ENCODE peak calls at places on chromosomes 6 and 20, in five cellular contexts. A is sigmoid colon, D is stomach, J is tibial nerve, C is ascending aorta. N is an unnamed sample.
A peak's percentile ranks its signal among the peaks of the same experiment; 100 is the strongest.

GRCh38 chr6:75317503-75318206 is 33.1 kb upstream of the TMEM30A start:
- DNase-seq in A (no peak), D (no peak), J (no peak), C (no peak), N (no peak)

GRCh38 chr6:108798672-108799355 is 49.4 kb upstream of the ARMC2 start:
- DNase-seq in A (no peak), D (peak; percentile 54), J (no peak), C (no peak), N (no peak)

GRCh38 chr6:109834131-109834530 is 143.0 kb downstream of the FIG4 start:
- DNase-seq in A (no peak), D (no peak), J (no peak), C (no peak), N (no peak)

GRCh38 chr6:12679291-12679690 is 37.3 kb upstream of the PHACTR1 start:
- DNase-seq in A (no peak), D (no peak), J (no peak), C (no peak), N (no peak)

GRCh38 chr6:128319946-128320345 is 200.5 kb downstream of the PTPRK start:
- DNase-seq in A (no peak), D (no peak), J (no peak), C (no peak), N (no peak)

GRCh38 chr20:25457886-25458680 is 50.6 kb downstream of the GINS1 start:
- DNase-seq in A (no peak), D (no peak), J (no peak), C (no peak), N (no peak)

GRCh38 chr6:12490904-12491571 is 200.9 kb downstream of the EDN1 start:
- DNase-seq in A (no peak), D (no peak), J (no peak), C (no peak), N (no peak)

GRCh38 chr20:60057866-60058807 is 99.9 kb downstream of the CDH26 start:
- DNase-seq in A (peak; percentile 61), D (no peak), J (no peak), C (no peak), N (no peak)

GRCh38 chr6:4516206-4516605 is 260.0 kb upstream of the CDYL start:
- DNase-seq in A (no peak), D (no peak), J (no peak), C (no peak), N (no peak)

GRCh38 chr6:33000053-33000452 is 9.3 kb downstream of the HLA-DOA start:
- DNase-seq in A (no peak), D (peak; percentile 36), J (no peak), C (no peak), N (peak; percentile 88)

GRCh38 chr6:46879003-46879402 is 42.7 kb downstream of the ADGRF5 start:
- DNase-seq in A (no peak), D (no peak), J (no peak), C (no peak), N (no peak)

GRCh38 chr6:15359335-15359862 is 113.5 kb downstream of the JARID2 start:
- DNase-seq in A (no peak), D (no peak), J (no peak), C (no peak), N (no peak)

GRCh38 chr20:25510202-25510601 is 75.1 kb downstream of the NINL start:
- DNase-seq in A (no peak), D (no peak), J (no peak), C (no peak), N (no peak)

GRCh38 chr6:170178561-170179477 is 112.1 kb downstream of the DLL1 start:
- DNase-seq in A (peak; percentile 66), D (peak; percentile 93), J (no peak), C (no peak), N (peak; percentile 23)

GRCh38 chr6:99629293-99629692 is 22.7 kb downstream of the PRDM13 start:
- DNase-seq in A (no peak), D (no peak), J (no peak), C (no peak), N (no peak)
- H3K4me1 ChIP-seq in A (no peaks in the 10 kb centered on the region), D (no peaks in the 10 kb centered on the region), J (no peaks in the 10 kb centered on the region), C (no peaks in the 10 kb centered on the region), N (no peaks in the 10 kb centered on the region)

GRCh38 chr20:38769376-38770295 is 21.4 kb downstream of the ACTR5 start:
- DNase-seq in A (no peak), D (no peak), J (no peak), C (no peak), N (no peak)

GRCh38 chr20:38764563-38765355 is 16.5 kb downstream of the ACTR5 start:
- DNase-seq in A (no peak), D (peak; percentile 60), J (no peak), C (peak; percentile 18), N (no peak)

GRCh38 chr20:38763616-38764015 is 15.4 kb downstream of the ACTR5 start:
- DNase-seq in A (no peak), D (no peak), J (no peak), C (no peak), N (no peak)

GRCh38 chr20:38762174-38762573 is 13.9 kb downstream of the ACTR5 start:
- DNase-seq in A (no peak), D (no peak), J (no peak), C (no peak), N (no peak)

GRCh38 chr20:38766071-38766470 is 17.8 kb downstream of the ACTR5 start:
- DNase-seq in A (no peak), D (no peak), J (no peak), C (no peak), N (no peak)
- H3K27ac ChIP-seq in A (no peak overlapping the region), D (no peak overlapping the region), J (no peak overlapping the region), C (peak overlapping the region; percentile 76), N (no peak overlapping the region)

DNA sequence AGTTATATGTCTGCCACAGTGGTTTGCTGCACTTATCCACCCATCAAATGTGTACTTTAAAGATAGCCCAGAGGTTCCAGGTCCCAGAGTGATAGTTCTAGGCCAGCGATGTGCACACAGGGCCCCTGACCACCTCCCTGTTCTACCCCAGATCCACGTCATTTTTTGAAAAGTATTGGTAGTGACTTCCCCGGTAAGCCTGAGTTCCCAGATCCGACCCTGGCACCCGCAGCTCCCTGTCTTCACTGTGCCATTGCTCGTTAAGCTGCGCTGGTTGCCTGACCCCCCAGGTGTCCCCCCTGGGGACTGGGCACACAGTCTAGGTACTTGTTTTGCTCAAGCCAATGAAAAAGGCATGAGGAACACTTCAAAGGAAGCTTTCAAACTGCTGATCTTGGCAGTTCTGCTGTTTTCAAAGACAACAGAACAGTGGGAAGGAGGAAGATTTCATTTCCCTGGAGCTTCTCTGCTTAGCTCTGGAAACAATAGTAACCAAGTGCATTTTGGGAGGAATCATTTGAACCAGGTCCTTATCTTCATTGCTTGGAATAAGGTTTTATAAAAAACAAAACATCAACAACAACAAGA is 116.3 kb upstream of the TAB2 start:
- DNase-seq in A (no peak), D (no peak), J (no peak), C (no peak), N (no peak)
- H3K4me1 ChIP-seq in A (peaks cover 2% of the 10 kb centered on the region), D (no peaks in the 10 kb centered on the region), J (peaks cover 23% of the 10 kb centered on the region), C (no peaks in the 10 kb centered on the region), N (no peaks in the 10 kb centered on the region)

GRCh38 chr6:136533487-136533886 is 16.7 kb downstream of the MAP7 start:
- DNase-seq in A (no peak), D (no peak), J (no peak), C (no peak), N (no peak)

GRCh38 chr6:136534268-136534667 is 16.0 kb downstream of the MAP7 start:
- DNase-seq in A (no peak), D (no peak), J (no peak), C (no peak), N (no peak)

GRCh38 chr6:136532030-136532429 is 18.2 kb downstream of the MAP7 start:
- DNase-seq in A (no peak), D (no peak), J (no peak), C (no peak), N (no peak)

GRCh38 chr6:136535880-136536620 is 14.2 kb downstream of the MAP7 start:
- DNase-seq in A (no peak), D (no peak), J (no peak), C (no peak), N (no peak)

DNA sequence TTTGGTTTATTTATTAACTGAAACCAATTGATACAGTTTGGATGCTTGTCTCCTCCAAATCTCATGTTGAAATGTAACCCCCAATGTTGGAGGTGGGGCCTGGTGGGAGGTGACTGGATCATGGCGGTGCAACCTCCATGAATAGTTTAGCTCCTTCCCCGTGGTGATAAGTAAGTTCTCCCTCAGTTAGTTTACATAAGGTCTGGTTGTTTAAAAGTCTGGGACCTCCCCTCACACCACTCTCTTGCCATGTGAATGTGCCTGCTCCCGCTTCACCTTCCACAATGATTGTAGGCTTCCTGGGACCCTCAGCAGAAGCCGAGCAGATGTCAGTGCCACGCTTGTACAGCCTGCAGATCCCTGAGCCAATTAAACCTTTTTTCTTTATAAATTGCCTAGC is 15.2 kb downstream of the MAP7 start:
- DNase-seq in A (no peak), D (no peak), J (no peak), C (no peak), N (no peak)
- H3K27ac ChIP-seq in A (no peak overlapping the region), D (no peak overlapping the region), J (no peak overlapping the region), C (no peak overlapping the region), N (no peak overlapping the region)

DNA sequence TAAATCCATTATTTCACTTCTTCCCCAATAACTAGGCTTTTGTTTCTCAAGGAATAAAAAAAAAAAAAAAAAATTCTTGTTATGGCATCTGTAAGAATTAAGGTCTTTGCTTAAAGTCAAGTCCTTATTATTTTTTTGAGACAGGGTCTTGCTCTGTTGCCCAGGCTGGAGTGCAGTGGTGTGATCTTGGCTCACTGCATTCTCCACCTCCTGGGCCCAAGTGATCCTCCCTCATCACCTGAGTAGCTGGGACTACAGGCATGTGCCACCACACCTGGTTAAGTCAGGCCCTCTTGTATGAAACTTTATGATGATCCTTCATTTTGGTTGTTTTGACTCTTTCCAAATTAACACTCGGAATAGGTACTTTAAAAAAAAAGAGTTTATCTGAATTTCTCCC is 17.3 kb downstream of the DSTN start:
- DNase-seq in A (no peak), D (no peak), J (no peak), C (no peak), N (no peak)
- H3K4me1 ChIP-seq in A (peaks cover 99% of the 10 kb centered on the region), D (peaks cover 47% of the 10 kb centered on the region), J (peaks cover 60% of the 10 kb centered on the region), C (peaks cover 55% of the 10 kb centered on the region), N (peaks cover 6% of the 10 kb centered on the region)

GRCh38 chr20:45405566-45406259 is 2.4 kb upstream of the DBNDD2 start:
- DNase-seq in A (peak; percentile 81), D (no peak), J (no peak), C (no peak), N (no peak)
- H3K27ac ChIP-seq in A (peak overlapping the region; percentile 97), D (peak overlapping the region; percentile 96), J (peak overlapping the region; percentile 94), C (peak overlapping the region; percentile 99), N (no peak overlapping the region)

GRCh38 chr6:35360349-35361138 is 18.2 kb downstream of the PPARD start:
- DNase-seq in A (peak; percentile 72), D (no peak), J (no peak), C (no peak), N (peak; percentile 36)

GRCh38 chr6:35356391-35356790 is 14.0 kb downstream of the PPARD start:
- DNase-seq in A (no peak), D (no peak), J (no peak), C (no peak), N (no peak)

GRCh38 chr6:35359346-35359743 is 17.0 kb downstream of the PPARD start:
- DNase-seq in A (peak; percentile 24), D (no peak), J (no peak), C (no peak), N (no peak)

GRCh38 chr6:35359744-35360348 is 17.5 kb downstream of the PPARD start:
- DNase-seq in A (peak; percentile 83), D (no peak), J (no peak), C (no peak), N (no peak)

DNA sequence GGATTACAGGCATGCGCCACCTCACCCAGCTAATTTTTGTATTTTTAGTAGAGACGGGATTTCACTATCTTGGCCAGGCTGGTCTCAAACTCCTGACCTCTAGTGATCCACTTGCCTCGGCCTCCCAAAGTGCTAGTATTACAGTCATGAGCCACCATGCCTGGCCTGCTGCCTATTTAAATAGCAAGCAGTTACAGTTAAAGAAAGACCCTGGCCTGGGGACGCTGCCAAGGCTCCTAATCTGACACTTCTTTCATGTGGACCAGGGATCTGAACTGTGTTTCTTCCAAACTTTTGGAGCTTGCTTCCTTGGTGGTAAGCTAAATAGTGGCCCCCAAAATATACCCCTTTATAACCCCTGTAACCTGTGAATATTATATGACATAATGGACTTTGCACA is 15.3 kb downstream of the PPARD start:
- DNase-seq in A (no peak), D (peak; percentile 57), J (no peak), C (no peak), N (no peak)
- H3K4me1 ChIP-seq in A (peaks cover 70% of the 10 kb centered on the region), D (peaks cover 12% of the 10 kb centered on the region), J (peaks cover 53% of the 10 kb centered on the region), C (peaks cover 36% of the 10 kb centered on the region), N (peaks cover 10% of the 10 kb centered on the region)

N was measured in Karpas-422.